ENCODE peak calls at places on chromosomes 1 and 21, in nine cellular contexts. G is fibroblast of mammary gland, Q is GM23338, W is spleen, I is HFF-Myc, B is upper lobe of right lung, X is retinal pigment epithelial cell, U is SK-N-SH, J is endodermal cell. R is an unnamed sample.

GRCh38 chr21:26572026-26572425 is 1.1 kb downstream of the CYYR1 start:
- DNase-seq in G (no peak), Q (no peak), W (no peak), I (no peak), B (no peak), X (no peak), U (no peak), J (no peak), R (no peak)

GRCh38 chr1:99917214-99917613 is 52.6 kb upstream of the SLC35A3 start:
- DNase-seq in G (no peak), Q (no peak), W (no peak), I (no peak), B (no peak), X (no peak), U (no peak), J (no peak), R (no peak)

GRCh38 chr1:225859151-225859550 is 23.0 kb downstream of the TMEM63A start:
- DNase-seq in G (no peak), Q (no peak), W (no peak), I (no peak), B (no peak), X (no peak), U (no peak), J (peak; percentile 35), R (no peak)

GRCh38 chr1:34885405-34886247 is 26.1 kb upstream of the SMIM12 start:
- DNase-seq in G (peak; percentile 19), Q (peak; percentile 90), W (no peak), I (no peak), B (peak; percentile 70), X (no peak), U (no peak), J (peak; percentile 94), R (no peak)

GRCh38 chr1:56099766-56100165 is 479.6 kb downstream of the PLPP3 start:
- DNase-seq in G (peak; percentile 53), Q (no peak), W (no peak), I (no peak), B (no peak), X (no peak), U (no peak), J (no peak), R (no peak)

GRCh38 chr21:15441060-15441493 is 288.7 kb upstream of the USP25 start:
- DNase-seq in G (no peak), Q (peak; percentile 61), W (no peak), I (no peak), B (no peak), X (no peak), U (no peak), J (no peak), R (no peak)

GRCh38 chr1:84300991-84301758 is at the start of gene SAMD13:
- DNase-seq in G (peak; percentile 80), Q (no peak), W (no peak), I (peak; percentile 77), B (no peak), X (peak; percentile 74), U (peak; percentile 51), J (no peak), R (no peak)

GRCh38 chr1:59422921-59423575 is 126.2 kb downstream of the FGGY start:
- DNase-seq in G (peak; percentile 66), Q (no peak), W (no peak), I (no peak), B (peak; percentile 70), X (peak; percentile 28), U (peak; percentile 4), J (no peak), R (no peak)

GRCh38 chr21:21111309-21111920 is 113.2 kb downstream of the NCAM2 start:
- DNase-seq in G (no peak), Q (no peak), W (no peak), I (no peak), B (no peak), X (no peak), U (no peak), J (no peak), R (no peak)

GRCh38 chr1:86447198-86447790 is 21.4 kb upstream of the CLCA1 start:
- DNase-seq in G (no peak), Q (no peak), W (no peak), I (no peak), B (no peak), X (no peak), U (no peak), J (no peak), R (no peak)

GRCh38 chr1:233565313-233565712 is 48.6 kb upstream of the KCNK1 start:
- DNase-seq in G (no peak), Q (no peak), W (no peak), I (no peak), B (no peak), X (no peak), U (no peak), J (no peak), R (no peak)

GRCh38 chr21:30668776-30669175 is 26.1 kb downstream of the KRTAP20-3 start:
- DNase-seq in G (no peak), Q (no peak), W (no peak), I (no peak), B (no peak), X (no peak), U (no peak), J (peak; percentile 59), R (no peak)

GRCh38 chr1:33641099-33641830 is 168.8 kb downstream of the ZSCAN20 start:
- DNase-seq in G (peak; percentile 17), Q (peak; percentile 62), W (no peak), I (no peak), B (no peak), X (no peak), U (no peak), J (peak; percentile 76), R (no peak)

GRCh38 chr1:225470691-225471452 is 43.0 kb upstream of the LBR start:
- DNase-seq in G (no peak), Q (no peak), W (peak; percentile 72), I (no peak), B (peak; percentile 53), X (no peak), U (no peak), J (peak; percentile 47), R (no peak)

GRCh38 chr1:28775121-28775942 is 36.6 kb upstream of the OPRD1 start:
- DNase-seq in G (peak; percentile 70), Q (peak; percentile 89), W (peak; percentile 93), I (no peak), B (peak; percentile 93), X (peak; percentile 18), U (no peak), J (peak; percentile 90), R (peak; percentile 85)

GRCh38 chr1:202623075-202623474 is 87.2 kb downstream of the SYT2 start:
- DNase-seq in G (peak; percentile 58), Q (no peak), W (peak; percentile 67), I (no peak), B (no peak), X (peak; percentile 15), U (no peak), J (no peak), R (peak; percentile 90)

GRCh38 chr1:211236633-211237321 is 22.4 kb upstream of the RCOR3 start:
- DNase-seq in G (no peak), Q (no peak), W (no peak), I (no peak), B (no peak), X (no peak), U (no peak), J (no peak), R (no peak)

GRCh38 chr1:182910143-182910542 is 42.8 kb downstream of the SHCBP1L start:
- DNase-seq in G (no peak), Q (peak; percentile 77), W (no peak), I (no peak), B (no peak), X (no peak), U (peak; percentile 32), J (peak; percentile 80), R (no peak)
- TF ChIP-seq CTCF in G (no peak), Q (peak; percentile 56), W (no peak), I (no peak), B (no peak), X (no peak), U (no peak), J (peak; percentile 54), R (no peak)

GRCh38 chr1:246508897-246509688 is 2.0 kb upstream of the SMYD3 start:
- DNase-seq in G (no peak), Q (no peak), W (no peak), I (no peak), B (no peak), X (no peak), U (no peak), J (no peak), R (no peak)
- TF ChIP-seq CTCF in G (no peak), Q (no peak), W (no peak), I (no peak), B (no peak), X (no peak), U (no peak), J (no peak), R (no peak)

GRCh38 chr1:115712911-115713609 is 55.5 kb downstream of the CASQ2 start:
- DNase-seq in G (no peak), Q (peak; percentile 37), W (no peak), I (no peak), B (no peak), X (no peak), U (no peak), J (peak; percentile 70), R (no peak)

GRCh38 chr1:115714572-115715141 is 53.9 kb downstream of the CASQ2 start:
- DNase-seq in G (no peak), Q (peak; percentile 45), W (no peak), I (no peak), B (no peak), X (no peak), U (no peak), J (peak; percentile 78), R (no peak)

GRCh38 chr1:115713906-115714305 is 54.6 kb downstream of the CASQ2 start:
- DNase-seq in G (no peak), Q (no peak), W (no peak), I (no peak), B (no peak), X (no peak), U (no peak), J (no peak), R (no peak)

GRCh38 chr1:115718011-115718754 is 50.3 kb downstream of the CASQ2 start:
- DNase-seq in G (no peak), Q (no peak), W (no peak), I (no peak), B (no peak), X (no peak), U (peak; percentile 41), J (no peak), R (no peak)

GRCh38 chr1:115717541-115717940 is 51.0 kb downstream of the CASQ2 start:
- DNase-seq in G (peak; percentile 51), Q (peak; percentile 79), W (no peak), I (no peak), B (no peak), X (peak; percentile 17), U (peak; percentile 26), J (peak; percentile 82), R (no peak)
- TF ChIP-seq CTCF in G (peak; percentile 55), Q (peak; percentile 88), W (no peak), I (peak; percentile 33), B (peak; percentile 62), X (peak; percentile 64), U (peak; percentile 42), J (peak; percentile 78), R (peak; percentile 75)

DNA sequence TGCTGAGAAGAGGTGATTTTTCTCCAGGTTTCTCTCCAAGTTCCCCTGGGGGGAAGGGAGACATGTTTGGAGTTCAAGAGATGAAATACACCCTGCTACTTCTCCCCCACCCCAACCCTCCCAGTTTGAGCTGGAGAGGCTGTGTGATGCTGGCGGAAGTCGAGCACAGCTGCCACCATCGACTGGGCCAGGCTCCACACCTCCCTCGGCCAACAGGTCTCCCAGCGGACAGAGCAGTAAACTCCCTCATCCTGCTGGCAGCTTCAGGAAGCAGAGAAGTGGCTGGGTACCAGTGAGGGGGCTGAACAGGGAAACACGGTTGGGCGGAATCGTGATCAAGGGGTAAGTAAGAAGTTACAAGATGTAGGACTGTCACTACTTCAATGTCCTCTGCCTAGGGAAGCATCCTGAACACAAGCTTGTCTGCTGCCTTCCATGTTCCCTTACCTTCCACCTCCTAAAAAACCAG is 6.6 kb upstream of the NHLH1 start:
- DNase-seq in G (no peak), Q (no peak), W (no peak), I (no peak), B (no peak), X (no peak), U (no peak), J (no peak), R (no peak)
- TF ChIP-seq CTCF in G (no peak), Q (no peak), W (no peak), I (no peak), B (no peak), X (no peak), U (no peak), J (no peak), R (no peak)

R was measured in chondrocyte.